ENCODE peak calls at places on chromosomes 5 and 9, in five cellular contexts. R is A549; M is omental fat pad; I is gastrocnemius medialis; T is central memory CD4-positive, alpha-beta T cell. H is an unnamed sample.

GRCh38 chr5:62256161-62257017 is 49.6 kb upstream of the KIF2A start:
- DNase-seq in R (no peak), T (peak; percentile 39), I (no peak), M (no peak), H (no peak)

GRCh38 chr5:31122998-31123950 is 70.2 kb upstream of the CDH6 start:
- DNase-seq in I (no peak), M (no peak), T (no peak), R (no peak), H (no peak)

GRCh38 chr5:39520232-39520572 is 95.4 kb upstream of the DAB2 start:
- DNase-seq in I (no peak), R (peak; percentile 29), M (no peak), T (no peak), H (no peak)

GRCh38 chr9:27090231-27090630 is 18.8 kb upstream of the TEK start:
- DNase-seq in R (no peak), I (no peak), M (no peak), T (no peak), H (no peak)

GRCh38 chr5:163244451-163244987 is 192.9 kb upstream of the CCNG1 start:
- DNase-seq in R (no peak), M (no peak), I (no peak), T (no peak), H (no peak)

GRCh38 chr9:18587988-18588387 is 114.0 kb downstream of the ADAMTSL1 start:
- DNase-seq in M (no peak), T (no peak), I (no peak), R (no peak), H (no peak)

GRCh38 chr9:93346240-93347112 is 105.0 kb upstream of the FAM120A start:
- DNase-seq in T (no peak), R (no peak), I (no peak), M (no peak), H (no peak)

GRCh38 chr5:87268126-87268969 is 665 bp downstream of the RASA1 start:
- DNase-seq in M (peak; percentile 29), R (peak; percentile 74), T (peak; percentile 78), I (peak; percentile 48), H (peak; percentile 51)

GRCh38 chr5:93384977-93385376 is 196.0 kb downstream of the NR2F1-AS1 start:
- DNase-seq in R (no peak), I (no peak), M (no peak), T (no peak), H (no peak)

GRCh38 chr5:157670662-157671591 is at the start of gene C5orf52:
- DNase-seq in M (no peak), I (no peak), R (peak; percentile 35), T (no peak), H (peak; percentile 86)

GRCh38 chr5:81989204-81989603 is 17.4 kb downstream of the ATG10 start:
- DNase-seq in I (no peak), R (no peak), M (no peak), T (no peak), H (no peak)

GRCh38 chr5:3595102-3595961 is at the start of gene IRX1:
- DNase-seq in I (no peak), M (no peak), R (no peak), T (no peak), H (no peak)

GRCh38 chr5:102759700-102760099 is 4.6 kb downstream of the PAM start:
- DNase-seq in I (no peak), T (no peak), M (no peak), R (no peak), H (no peak)

GRCh38 chr9:27519466-27520465 is 4.3 kb upstream of the IFNK start:
- DNase-seq in T (no peak), I (no peak), M (no peak), R (peak; percentile 49), H (no peak)

GRCh38 chr5:149632311-149633251 is 51.3 kb downstream of the ARHGEF37 start:
- DNase-seq in R (peak; percentile 34), T (no peak), M (no peak), I (no peak), H (no peak)

GRCh38 chr9:130128251-130128650 is 44.0 kb upstream of the NCS1 start:
- DNase-seq in T (peak; percentile 86), M (no peak), I (no peak), R (no peak), H (no peak)

GRCh38 chr5:94857119-94857518 is 238.7 kb downstream of the SLF1 start:
- DNase-seq in T (no peak), R (no peak), I (no peak), M (no peak), H (no peak)

GRCh38 chr5:11596185-11596584 is 308.1 kb downstream of the CTNND2 start:
- DNase-seq in R (no peak), I (no peak), M (no peak), T (no peak), H (no peak)

GRCh38 chr9:69548676-69549075 is 123.5 kb downstream of the APBA1 start:
- DNase-seq in M (no peak), I (no peak), T (no peak), R (no peak), H (no peak)

GRCh38 chr5:81212211-81212687 is 20.9 kb upstream of the CKMT2 start:
- DNase-seq in R (no peak), T (no peak), I (no peak), M (no peak), H (no peak)

GRCh38 chr9:134996591-134997530 is 79.1 kb upstream of the FCN1 start:
- DNase-seq in R (no peak), T (no peak), M (no peak), I (no peak), H (peak; percentile 79)

GRCh38 chr9:110619831-110620230 is 40.3 kb upstream of the SVEP1 start:
- DNase-seq in I (no peak), M (no peak), R (no peak), T (no peak), H (no peak)

H was measured in lower leg skin.